ENCODE peak calls at places on chromosomes 13 and 19, in five cellular contexts. Q, A, U, K and C are unnamed samples.

GRCh38 chr19:17340302-17340870 is 3.0 kb downstream of the GTPBP3 start:
- DNase-seq in K (peak), Q (no peak), U (no peak), A (peak), C (no peak)

GRCh38 chr13:94968040-94968756 is 255.9 kb upstream of the SOX21 start:
- DNase-seq in K (no peak), Q (peak), A (no peak), U (no peak), C (no peak)

GRCh38 chr13:23902975-23903905 is 5.9 kb upstream of the C1QTNF9B start:
- DNase-seq in A (no peak), U (no peak), K (no peak), Q (peak), C (no peak)

GRCh38 chr19:51664131-51664530 is 17.5 kb upstream of the SIGLEC14 start:
- DNase-seq in U (no peak), K (no peak), A (no peak), Q (no peak), C (no peak)

GRCh38 chr19:6481541-6482342 is at the start of gene DENND1C:
- DNase-seq in U (peak), K (peak), A (peak), Q (peak), C (no peak)

GRCh38 chr13:92681239-92681638 is 545.4 kb upstream of the GPC6 start:
- DNase-seq in U (no peak), A (no peak), K (no peak), Q (no peak), C (no peak)

GRCh38 chr13:107867701-107868661 is 347.4 kb downstream of the LIG4 start:
- DNase-seq in A (no peak), Q (peak), K (peak), U (no peak), C (no peak)

GRCh38 chr13:109336730-109337129 is 449.7 kb downstream of the IRS2 start:
- DNase-seq in Q (no peak), K (no peak), A (no peak), U (no peak), C (no peak)

GRCh38 chr19:18775586-18776287 is 15.4 kb downstream of the COMP start:
- DNase-seq in Q (no peak), U (no peak), K (peak), A (no peak), C (no peak)

GRCh38 chr13:89862011-89862690 is 1485.3 kb upstream of the MIR17HG start:
- DNase-seq in Q (no peak), U (no peak), K (no peak), A (no peak), C (no peak)

GRCh38 chr13:65461590-65461989 is 1768.5 kb downstream of the PCDH9 start:
- DNase-seq in A (no peak), Q (no peak), U (no peak), K (no peak), C (no peak)

GRCh38 chr19:45668342-45668871 is 386 bp downstream of the GIPR start:
- DNase-seq in A (no peak), U (no peak), Q (no peak), K (no peak), C (no peak)

GRCh38 chr19:7578127-7578526 is 17.5 kb upstream of the CAMSAP3 start:
- DNase-seq in Q (no peak), U (no peak), A (no peak), K (no peak), C (no peak)

GRCh38 chr19:55400281-55401087 is 7.1 kb downstream of the UBE2S start:
- DNase-seq in Q (no peak), K (no peak), U (no peak), A (no peak), C (no peak)

GRCh38 chr13:48728226-48728625 is 74.5 kb downstream of the CYSLTR2 start:
- DNase-seq in Q (no peak), K (no peak), A (no peak), U (no peak), C (no peak)

GRCh38 chr13:29847501-29847983 is 2.9 kb downstream of the UBL3 start:
- DNase-seq in Q (peak), U (no peak), K (no peak), A (peak), C (no peak)

GRCh38 chr13:41418027-41418426 is 39.3 kb upstream of the RGCC start:
- DNase-seq in K (no peak), U (no peak), A (no peak), Q (no peak), C (no peak)

GRCh38 chr19:5480427-5480836 is 25.2 kb downstream of the ZNRF4 start:
- DNase-seq in U (no peak), K (peak), A (peak), Q (peak), C (peak)

GRCh38 chr13:94569615-94570014 is 26.3 kb downstream of the TGDS start:
- DNase-seq in U (no peak), Q (no peak), K (no peak), A (no peak), C (no peak)

GRCh38 chr13:26485786-26486185 is 71.7 kb upstream of the WASF3 start:
- DNase-seq in K (no peak), A (no peak), U (no peak), Q (no peak), C (no peak)

GRCh38 chr19:44891016-44891882 is at the start of gene TOMM40:
- DNase-seq in Q (peak), U (no peak), A (peak), K (no peak), C (no peak)

GRCh38 chr19:55546822-55547614 is 1.7 kb upstream of the SBK3 start:
- DNase-seq in Q (no peak), K (peak), A (peak), U (no peak), C (no peak)

GRCh38 chr13:106565127-106565775 is 2.7 kb downstream of the ARGLU1 start:
- DNase-seq in U (no peak), Q (no peak), K (no peak), A (no peak), C (no peak)

GRCh38 chr13:87259479-87260083 is 411.6 kb upstream of the SLITRK5 start:
- DNase-seq in Q (peak), U (no peak), K (no peak), A (peak), C (peak)

GRCh38 chr13:40102854-40103253 is 447.4 kb downstream of the COG6 start:
- DNase-seq in U (no peak), Q (no peak), K (no peak), A (peak), C (peak)

GRCh38 chr13:25648996-25649633 is 277.3 kb downstream of the ATP8A2 start:
- DNase-seq in K (no peak), A (no peak), U (no peak), Q (no peak), C (no peak)

GRCh38 chr19:15915109-15915508 is 17.2 kb upstream of the CYP4F2 start:
- DNase-seq in U (no peak), Q (no peak), A (no peak), K (no peak), C (no peak)

GRCh38 chr19:46515879-46516350 is 20.2 kb upstream of the PNMA8B start:
- DNase-seq in U (no peak), A (peak), K (peak), Q (peak), C (no peak)

GRCh38 chr19:55453861-55454260 is 7.6 kb downstream of the ISOC2 start:
- DNase-seq in K (no peak), A (no peak), U (no peak), Q (no peak), C (no peak)

GRCh38 chr19:38394488-38394887 is 6.0 kb downstream of the SPRED3 start:
- DNase-seq in Q (no peak), K (no peak), U (no peak), A (peak), C (no peak)

DNA sequence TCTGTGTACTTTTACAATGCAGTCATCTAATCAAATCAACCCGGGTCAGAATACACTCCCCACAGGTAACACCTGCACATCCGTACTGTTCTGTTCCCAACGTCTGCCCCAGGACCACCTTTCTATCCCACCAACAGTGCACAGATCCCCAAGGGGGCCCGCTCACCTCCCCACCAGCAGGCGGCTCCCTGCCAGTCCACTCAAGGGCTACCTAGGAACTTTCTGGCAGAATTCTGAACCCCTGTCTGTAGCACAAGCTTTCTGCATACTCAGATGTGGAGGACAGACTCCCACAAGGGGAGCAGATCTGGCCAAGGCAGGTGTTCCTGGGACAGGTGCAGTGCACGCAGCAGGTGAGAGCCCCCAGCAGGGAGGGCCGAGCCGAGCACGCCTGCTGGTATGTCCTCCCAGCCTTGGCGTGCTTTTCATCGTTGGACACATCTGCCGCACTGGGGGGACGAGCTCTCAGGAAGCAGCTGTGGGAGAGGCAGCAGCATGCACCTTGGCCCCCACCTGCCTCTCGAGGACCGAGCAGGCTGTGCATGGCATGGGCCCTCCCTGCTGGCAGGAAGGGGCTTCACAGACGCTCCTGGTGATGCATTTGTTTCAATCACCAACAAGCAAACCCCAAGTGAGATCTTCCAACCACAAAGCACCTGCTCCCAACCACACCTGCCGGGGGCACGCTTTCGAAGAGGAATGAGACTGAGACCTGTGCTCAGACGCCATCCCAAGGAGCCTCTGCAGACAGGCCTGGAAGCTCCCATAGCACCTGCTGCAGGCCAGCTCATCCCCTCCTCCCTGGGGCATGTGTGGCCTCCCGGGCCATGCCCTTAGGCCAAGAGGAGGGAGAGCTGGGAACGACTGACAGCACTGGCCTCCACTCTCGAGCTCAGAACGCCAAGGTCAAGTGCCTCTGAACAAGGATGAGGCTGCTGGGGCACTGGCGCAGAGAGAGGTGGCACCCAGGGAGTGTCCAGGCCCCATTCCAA is 35.9 kb downstream of the RAB20 start:
- DNase-seq in K (no peak), Q (no peak), A (no peak), U (peak), C (no peak)
- TF ChIP-seq JUND in K (no peak), Q (no peak), A (no peak), U (no peak), C (no peak)

DNA sequence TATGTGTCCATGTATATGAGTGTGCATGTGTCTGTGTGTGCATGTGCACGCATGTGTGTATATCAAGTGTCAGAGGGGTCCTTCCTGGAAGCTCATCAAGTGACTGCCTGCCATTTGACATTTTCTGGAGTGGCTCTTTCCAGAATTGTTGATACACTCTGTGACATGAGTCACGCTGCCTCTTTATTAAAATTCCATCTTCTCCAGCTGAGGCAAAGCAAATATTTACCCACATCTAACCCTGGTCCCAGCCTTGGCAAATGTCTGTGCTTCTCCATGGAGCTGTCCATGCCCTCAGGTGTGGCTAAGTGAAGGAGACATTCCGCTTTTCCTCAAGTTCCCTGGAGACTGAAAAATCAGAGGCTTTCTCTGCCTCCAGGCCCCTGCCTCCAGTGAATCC is 88.2 kb upstream of the MBNL2 start:
- DNase-seq in U (no peak), A (peak), K (no peak), Q (no peak), C (no peak)
- TF ChIP-seq CTCF in U (no peak), A (no peak), K (no peak), Q (no peak), C (no peak)

DNA sequence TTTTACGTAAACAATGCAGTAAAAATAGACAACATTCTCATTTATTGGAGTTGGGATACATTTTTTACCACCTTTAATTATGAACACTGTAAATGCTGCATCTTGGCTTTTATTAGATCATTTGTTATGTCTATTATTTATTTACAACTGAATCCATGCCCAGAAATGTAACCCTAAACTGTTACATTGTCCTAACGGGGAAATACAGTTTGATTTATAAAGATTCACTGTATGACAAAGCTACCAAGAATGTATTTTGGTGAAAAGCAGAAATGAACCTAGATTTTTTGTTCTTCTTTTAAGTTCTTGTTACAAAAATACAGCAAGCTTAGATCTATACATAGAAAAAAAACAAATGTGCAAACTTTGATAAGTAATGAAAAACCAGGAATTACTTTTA is 1.1 kb downstream of the METTL21C start:
- DNase-seq in A (no peak), U (no peak), Q (no peak), K (no peak), C (no peak)
- TF ChIP-seq ZBTB33 in A (no peak), U (no peak), Q (no peak), K (no peak), C (no peak)

GRCh38 chr13:28055362-28055761 is 45.0 kb downstream of the FLT3 start:
- DNase-seq in A (no peak), K (no peak), U (no peak), Q (no peak), C (no peak)
- TF ChIP-seq JUND in A (no peak), K (no peak), U (no peak), Q (no peak), C (no peak)

DNA sequence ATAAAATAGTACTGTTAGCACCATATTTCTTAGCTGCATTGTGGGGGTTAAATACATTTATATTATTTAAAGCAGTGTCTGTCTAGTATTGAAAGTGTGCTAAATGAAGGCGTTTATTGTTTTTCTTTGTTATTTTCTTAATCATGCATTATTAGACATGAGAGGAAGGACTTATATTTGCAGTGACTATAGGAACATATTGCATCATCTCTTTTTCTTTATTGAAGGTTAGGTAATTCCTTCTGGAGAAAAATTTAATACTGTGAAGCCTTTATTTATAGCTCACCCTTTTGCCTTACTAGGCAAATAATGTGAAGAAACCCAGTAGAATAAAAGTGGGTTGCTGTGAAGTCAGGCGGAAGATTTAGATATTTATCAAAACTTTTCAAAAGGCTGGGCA is 78.9 kb upstream of the ZNF420 start:
- DNase-seq in A (no peak), Q (no peak), K (no peak), U (no peak), C (no peak)
- TF ChIP-seq CTCF in A (no peak), Q (no peak), K (no peak), U (no peak), C (no peak)